ENCODE peak calls at places on chromosomes 3 and 15, in eight cellular contexts. R is activated CD8-positive, alpha-beta memory T cell treated with anti-CD3 and anti-CD28 coated beads, Interleukin-2, amount 50 U/mL, for 48 hours; J is LoVo; H is upper lobe of right lung; G is CD8-positive, alpha-beta T cell; V is NCI-H1105; X is EH; D is NCI-H1694. T is an unnamed sample.

GRCh38 chr15:27271258-27271657 is 300.3 kb downstream of the GABRG3 start:
- DNase-seq in H (no peak), G (no peak), D (no peak), R (no peak), J (no peak), V (peak), X (no peak), T (no peak)

GRCh38 chr3:183698760-183699159 is 1.2 kb downstream of the YEATS2 start:
- DNase-seq in V (peak), D (no peak), R (no peak), H (no peak), G (no peak), X (peak), J (no peak), T (peak)

GRCh38 chr15:60118564-60119080 is 114.5 kb downstream of the FOXB1 start:
- DNase-seq in X (no peak), J (no peak), G (no peak), D (no peak), H (no peak), R (no peak), V (peak), T (no peak)

GRCh38 chr15:88900309-88900981 is 5.1 kb upstream of the HAPLN3 start:
- DNase-seq in H (no peak), D (no peak), X (peak), J (peak), V (no peak), R (no peak), G (no peak), T (no peak)

GRCh38 chr15:70853855-70854668 is at the start of gene LARP6:
- DNase-seq in X (peak), R (peak), V (peak), H (no peak), J (peak), D (no peak), G (no peak), T (no peak)

GRCh38 chr15:94421711-94422110 is 190.3 kb downstream of the MCTP2 start:
- DNase-seq in X (no peak), J (no peak), D (no peak), R (no peak), G (no peak), H (no peak), V (no peak), T (no peak)

GRCh38 chr3:40588406-40588805 is 63.6 kb downstream of the ZNF621 start:
- DNase-seq in H (no peak), R (no peak), D (no peak), J (no peak), G (no peak), X (no peak), V (no peak), T (no peak)

GRCh38 chr3:99218468-99218867 is 317.0 kb upstream of the DCBLD2 start:
- DNase-seq in V (no peak), H (no peak), R (no peak), X (no peak), D (no peak), G (no peak), J (no peak), T (no peak)

GRCh38 chr3:24067483-24067882 is 122.4 kb downstream of the NR1D2 start:
- DNase-seq in R (no peak), D (no peak), V (no peak), H (no peak), G (no peak), X (no peak), J (no peak), T (no peak)

GRCh38 chr15:23566070-23567050 is 886 bp downstream of the MKRN3 start:
- DNase-seq in X (no peak), V (peak), J (no peak), G (no peak), D (peak), H (peak), R (no peak), T (no peak)

GRCh38 chr3:157501863-157502262 is 1.4 kb downstream of the VEPH1 start:
- DNase-seq in R (no peak), J (no peak), H (no peak), V (no peak), X (no peak), D (no peak), G (no peak), T (no peak)

T was measured in colonic mucosa.